ENCODE peak calls at places on chromosomes 5 and 9, in eight cellular contexts. F is NCI-H345; B is dorsolateral prefrontal cortex; K is A673; Z is right cardiac atrium; V is H1; N is HEK293T; G is activated naive CD4-positive, alpha-beta T cell treated with anti-CD3 and anti-CD28 coated beads for 36 hours. R is an unnamed sample.

GRCh38 chr9:86073839-86074238 is 25.5 kb downstream of the GOLM1 start:
- DNase-seq in V (no peak), F (no peak), N (no peak), B (no peak), K (no peak), G (no peak), Z (no peak), R (no peak)

GRCh38 chr9:78312125-78312524 is 15.2 kb downstream of the PSAT1 start:
- DNase-seq in F (no peak), B (no peak), V (no peak), K (no peak), G (no peak), Z (no peak), N (no peak), R (no peak)

GRCh38 chr9:85859751-85860150 is 81.2 kb upstream of the NAA35 start:
- DNase-seq in Z (no peak), B (no peak), N (no peak), K (no peak), G (peak; percentile 21), V (no peak), F (no peak), R (no peak)

GRCh38 chr9:122468735-122469134 is 9.0 kb downstream of the OR1J1 start:
- DNase-seq in Z (no peak), G (no peak), K (no peak), N (no peak), B (no peak), F (no peak), V (no peak), R (no peak)

GRCh38 chr5:173757279-173757678 is 130.9 kb upstream of the CPEB4 start:
- DNase-seq in V (no peak), G (no peak), F (no peak), B (no peak), Z (no peak), N (no peak), K (no peak), R (no peak)

GRCh38 chr5:150315245-150315644 is 12.5 kb upstream of the ARSI start:
- DNase-seq in Z (no peak), N (no peak), V (no peak), F (no peak), G (no peak), K (no peak), B (no peak), R (no peak)

GRCh38 chr5:174362514-174362913 is 317.0 kb downstream of the NSG2 start:
- DNase-seq in G (no peak), B (no peak), Z (no peak), N (no peak), K (no peak), F (no peak), V (no peak), R (no peak)

GRCh38 chr9:131744715-131745201 is 4.9 kb upstream of the RAPGEF1 start:
- DNase-seq in V (no peak), Z (peak; percentile 4), B (no peak), N (no peak), F (no peak), G (no peak), K (no peak), R (no peak)

GRCh38 chr5:94234987-94235386 is 383.4 kb downstream of the KIAA0825 start:
- DNase-seq in V (no peak), F (no peak), K (no peak), B (no peak), Z (no peak), G (no peak), N (no peak), R (no peak)

GRCh38 chr5:157540124-157540523 is 35.5 kb downstream of the ADAM19 start:
- DNase-seq in B (no peak), V (no peak), G (no peak), K (no peak), N (no peak), Z (no peak), F (no peak), R (no peak)

GRCh38 chr9:93126825-93127368 is 7.2 kb downstream of the NINJ1 start:
- DNase-seq in N (no peak), Z (peak; percentile 81), B (peak; percentile 32), F (no peak), K (no peak), V (no peak), G (peak; percentile 68), R (peak; percentile 68)

GRCh38 chr9:95522871-95523370 is 6.2 kb upstream of the PTCH1 start:
- DNase-seq in G (no peak), F (no peak), N (no peak), Z (no peak), B (no peak), K (no peak), V (no peak), R (no peak)

GRCh38 chr5:151092750-151093149 is 11.9 kb upstream of the TNIP1 start:
- DNase-seq in K (no peak), G (no peak), Z (no peak), B (no peak), F (no peak), V (no peak), N (no peak), R (no peak)

GRCh38 chr5:32360906-32361305 is 48.2 kb upstream of the MTMR12 start:
- DNase-seq in V (no peak), Z (no peak), F (no peak), G (no peak), N (no peak), K (no peak), B (no peak), R (no peak)

GRCh38 chr5:174354571-174354970 is 309.1 kb downstream of the NSG2 start:
- DNase-seq in B (no peak), V (no peak), G (no peak), Z (no peak), N (no peak), F (no peak), K (no peak), R (no peak)

GRCh38 chr9:113998529-113999255 is 79.4 kb downstream of the AMBP start:
- DNase-seq in Z (no peak), B (no peak), K (peak; percentile 62), N (no peak), G (no peak), F (no peak), V (no peak), R (no peak)

GRCh38 chr5:149060325-149060724 is 2.5 kb downstream of the SH3TC2 start:
- DNase-seq in V (no peak), Z (peak; percentile 63), F (peak; percentile 40), B (no peak), G (no peak), K (peak; percentile 42), N (no peak), R (peak; percentile 59)

R was measured in Right ventricle myocardium inferior.